ENCODE peak calls at places on chromosome 4, in eight cellular contexts. E is stomach, P is suprapubic skin, Z is psoas muscle, M is tibial nerve, H is tibial artery, I is heart right ventricle, B is hepatocyte. W is an unnamed sample.

GRCh38 chr4:112509243-112510190 is 6.5 kb downstream of the NEUROG2 start:
- DNase-seq in P (no peak), H (no peak), I (no peak), Z (no peak), B (no peak), E (no peak), M (no peak), W (no peak)

GRCh38 chr4:37648084-37648817 is 37.9 kb downstream of the RELL1 start:
- DNase-seq in I (peak; percentile 48), Z (peak; percentile 82), E (peak; percentile 77), M (no peak), B (peak; percentile 92), H (no peak), P (peak; percentile 68), W (no peak)

GRCh38 chr4:2257361-2258001 is 4.4 kb downstream of the MXD4 start:
- DNase-seq in Z (peak; percentile 49), H (peak; percentile 71), E (peak; percentile 25), I (no peak), P (peak; percentile 56), B (no peak), M (peak; percentile 6), W (peak; percentile 9)

GRCh38 chr4:152360045-152360410 is 175.9 kb downstream of the FBXW7 start:
- DNase-seq in Z (no peak), P (no peak), E (no peak), I (no peak), M (no peak), H (no peak), B (no peak), W (peak; percentile 32)

GRCh38 chr4:144649646-144650045 is 3.7 kb downstream of the HHIP start:
- DNase-seq in Z (no peak), B (no peak), E (no peak), P (no peak), I (no peak), H (no peak), M (no peak), W (no peak)

GRCh38 chr4:98745372-98745771 is 87.0 kb upstream of the TSPAN5 start:
- DNase-seq in I (no peak), B (no peak), Z (no peak), M (no peak), E (no peak), H (no peak), P (no peak), W (no peak)

GRCh38 chr4:96146686-96147085 is 306.8 kb downstream of the PDHA2 start:
- DNase-seq in Z (no peak), M (no peak), P (no peak), I (no peak), B (no peak), E (no peak), H (no peak), W (no peak)

GRCh38 chr4:147828361-147828760 is 96.5 kb downstream of the ARHGAP10 start:
- DNase-seq in B (no peak), Z (no peak), E (no peak), P (no peak), M (no peak), I (no peak), H (no peak), W (no peak)

GRCh38 chr4:138666366-138666765 is 349.2 kb upstream of the NOCT start:
- DNase-seq in P (no peak), E (no peak), B (no peak), Z (no peak), M (no peak), I (no peak), H (no peak), W (no peak)

GRCh38 chr4:25103423-25103822 is 56.8 kb downstream of the SEPSECS start:
- DNase-seq in I (peak; percentile 34), H (no peak), Z (peak; percentile 71), E (peak; percentile 70), B (no peak), M (no peak), P (no peak), W (no peak)

GRCh38 chr4:168978001-168978700 is 31.9 kb downstream of the CBR4 start:
- DNase-seq in H (no peak), B (no peak), Z (no peak), P (no peak), E (no peak), I (no peak), M (no peak), W (no peak)

GRCh38 chr4:10529256-10529890 is 72.1 kb upstream of the ZNF518B start:
- DNase-seq in E (no peak), H (no peak), Z (no peak), M (no peak), I (no peak), B (peak; percentile 10), P (no peak), W (no peak)

GRCh38 chr4:144716778-144717177 is 70.8 kb downstream of the HHIP start:
- DNase-seq in I (no peak), B (no peak), E (no peak), H (no peak), M (no peak), P (no peak), Z (no peak), W (no peak)

GRCh38 chr4:17490575-17491059 is 21.3 kb downstream of the QDPR start:
- DNase-seq in Z (no peak), P (no peak), E (peak; percentile 72), M (no peak), B (peak; percentile 65), H (no peak), I (no peak), W (no peak)

GRCh38 chr4:123851521-123851920 is 454.9 kb downstream of the SPRY1 start:
- DNase-seq in P (no peak), M (no peak), Z (no peak), E (no peak), H (no peak), I (no peak), B (no peak), W (no peak)

DNA sequence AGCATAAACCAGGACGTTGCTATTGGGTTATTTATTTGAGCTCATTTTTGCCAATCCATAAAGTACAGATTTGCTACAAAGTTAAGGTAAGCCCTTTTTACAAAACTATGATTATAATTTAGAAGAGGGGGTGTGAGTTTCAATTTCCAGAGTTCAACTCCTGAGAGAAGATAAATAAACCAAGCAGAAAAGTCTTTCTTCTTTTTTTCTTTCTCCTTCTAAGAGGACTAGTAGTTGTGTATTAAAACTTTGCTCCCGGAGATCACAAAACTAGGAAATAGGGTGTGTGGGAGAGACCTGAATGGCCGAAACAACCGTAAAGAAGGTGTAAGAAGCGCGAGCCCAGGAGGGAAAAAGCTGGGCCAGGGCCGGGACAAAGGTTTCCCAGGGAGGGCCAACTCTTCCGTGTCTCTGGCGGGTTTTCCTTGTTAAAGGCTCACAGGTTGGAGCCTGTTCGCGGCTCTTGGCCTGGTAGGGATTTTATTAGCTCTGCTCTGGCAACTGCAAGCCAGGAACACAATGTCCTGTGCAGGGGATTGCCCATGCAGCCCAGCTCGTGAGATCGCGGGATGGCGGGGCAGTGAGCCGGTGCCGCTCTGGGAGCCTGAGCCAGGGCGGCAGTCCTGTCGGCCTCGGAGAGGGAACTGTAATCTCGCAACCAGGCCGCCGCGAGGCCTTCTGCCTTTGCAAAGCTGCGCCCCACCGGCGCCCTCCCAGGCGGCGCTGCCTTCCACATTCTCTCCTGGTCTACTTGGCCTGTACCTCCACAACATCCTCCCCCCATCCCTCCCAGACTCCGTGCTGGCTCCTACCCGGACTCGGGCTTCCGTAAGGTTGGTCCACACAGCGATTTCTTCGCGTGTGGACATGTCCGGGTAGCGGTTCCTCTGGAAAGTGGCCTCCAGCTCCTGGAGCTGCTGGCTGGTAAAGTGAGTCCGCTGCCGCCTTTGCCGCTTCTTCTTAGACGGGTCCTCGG is 2.2 kb downstream of the PITX2 start:
- DNase-seq in H (no peak), M (no peak), Z (peak; percentile 91), E (no peak), P (no peak), I (no peak), B (peak; percentile 76), W (no peak)
- TF ChIP-seq CTCF in H (no peak), M (no peak), Z (peak; percentile 21), E (no peak), P (no peak), I (no peak), B (no peak), W (no peak)

GRCh38 chr4:121219222-121219621 is 55.1 kb upstream of the TNIP3 start:
- DNase-seq in E (no peak), B (no peak), Z (no peak), M (no peak), H (no peak), I (no peak), P (no peak), W (no peak)

GRCh38 chr4:121220698-121221097 is 56.6 kb upstream of the TNIP3 start:
- DNase-seq in E (no peak), B (no peak), H (no peak), M (no peak), P (no peak), I (no peak), Z (no peak), W (no peak)

GRCh38 chr4:121217385-121217784 is 53.3 kb upstream of the TNIP3 start:
- DNase-seq in P (no peak), Z (no peak), B (no peak), E (no peak), I (no peak), M (no peak), H (no peak), W (no peak)

GRCh38 chr4:121221608-121222007 is 57.5 kb upstream of the TNIP3 start:
- DNase-seq in P (no peak), I (no peak), M (no peak), Z (no peak), E (no peak), B (no peak), H (no peak), W (no peak)

GRCh38 chr4:121221201-121221600 is 57.1 kb upstream of the TNIP3 start:
- DNase-seq in Z (no peak), P (no peak), E (no peak), H (no peak), B (no peak), M (no peak), I (no peak), W (no peak)
- H3K27me3 ChIP-seq in Z (no peaks in the 10 kb centered on the region), P (no peaks in the 10 kb centered on the region), E (no peaks in the 10 kb centered on the region), H (no peaks in the 10 kb centered on the region), B (no peaks in the 10 kb centered on the region), M (no peaks in the 10 kb centered on the region), I (no peaks in the 10 kb centered on the region), W (no peaks in the 10 kb centered on the region)

GRCh38 chr4:177441061-177441802 is 1.0 kb downstream of the AGA start:
- DNase-seq in H (no peak), P (no peak), M (no peak), E (no peak), B (peak; percentile 20), Z (no peak), I (no peak), W (peak; percentile 26)
- TF ChIP-seq CTCF in H (no peak), P (no peak), M (no peak), E (no peak), B (peak; percentile 6), Z (no peak), I (no peak), W (peak; percentile 23)

DNA sequence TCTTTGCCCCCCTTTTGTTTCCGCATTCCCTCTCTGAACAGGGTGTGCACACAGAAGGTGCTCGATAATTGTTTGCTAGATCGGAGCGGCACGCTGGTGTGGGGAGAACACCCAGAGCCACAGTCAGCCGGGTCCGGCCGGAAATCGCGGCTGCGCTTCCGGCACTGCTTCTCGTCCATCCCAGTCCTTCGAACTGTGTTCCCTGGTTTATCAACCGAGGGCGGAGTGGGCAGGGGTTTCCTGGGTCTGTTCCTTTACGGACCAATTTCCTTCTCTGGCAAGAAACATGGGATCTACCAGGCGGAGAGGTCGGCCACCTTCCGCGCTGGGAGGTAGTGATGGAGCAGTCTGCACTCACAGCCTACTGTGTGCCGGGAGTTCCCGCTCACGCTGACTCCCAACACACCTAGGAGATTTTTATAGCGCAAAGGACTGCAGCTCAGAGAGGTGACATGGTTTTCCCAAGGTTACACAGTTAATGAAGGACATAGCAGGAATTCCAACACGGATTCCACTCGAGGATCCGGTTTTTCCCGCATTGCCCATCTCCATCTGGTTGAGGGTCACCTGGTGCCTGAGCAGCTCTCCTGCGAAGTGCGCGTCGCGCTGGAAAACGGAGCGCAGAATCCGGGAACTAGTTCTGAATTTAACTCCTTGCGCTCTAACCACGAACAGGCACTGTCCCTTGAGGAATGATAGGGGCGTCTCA is 6.8 kb downstream of the MSX1 start:
- DNase-seq in E (no peak), P (no peak), H (no peak), Z (peak; percentile 33), I (no peak), B (peak; percentile 35), M (no peak), W (peak; percentile 44)
- H3K27me3 ChIP-seq in E (peaks cover 94% of the 10 kb centered on the region), P (peaks cover 98% of the 10 kb centered on the region), H (no peaks in the 10 kb centered on the region), Z (peaks cover 4% of the 10 kb centered on the region), I (peaks cover 100% of the 10 kb centered on the region), B (peaks cover 95% of the 10 kb centered on the region), M (peaks cover 100% of the 10 kb centered on the region), W (peaks cover 7% of the 10 kb centered on the region)